ENCODE peak calls at places on chromosomes 4 and X, in six cellular contexts. One of them, this sample, is unnamed.

GRCh38 chrX:139759637-139760036 is 51.7 kb upstream of the MCF2 start:
- DNase-seq in endothelial cell: peak; percentile 12
- DNase-seq in neural progenitor cell: peak; percentile 24
- DNase-seq in B cell: no peak
- DNase-seq in heart left ventricle: no peak
- DNase-seq in cardiac muscle cell: peak; percentile 39
- DNase-seq in this sample: no peak

GRCh38 chr4:103424853-103425252 is 226.7 kb upstream of the CENPE start:
- DNase-seq in cardiac muscle cell: peak; percentile 1
- DNase-seq in endothelial cell: no peak
- DNase-seq in neural progenitor cell: peak; percentile 29
- DNase-seq in B cell: no peak
- DNase-seq in heart left ventricle: no peak
- DNase-seq in this sample: no peak

GRCh38 chr4:142351958-142352357 is 494.1 kb downstream of the INPP4B start:
- DNase-seq in heart left ventricle: no peak
- DNase-seq in endothelial cell: no peak
- DNase-seq in neural progenitor cell: peak; percentile 71
- DNase-seq in cardiac muscle cell: no peak
- DNase-seq in B cell: no peak
- DNase-seq in this sample: no peak

GRCh38 chr4:168528131-168528949 is 31.5 kb downstream of the PALLD start:
- DNase-seq in endothelial cell: no peak
- DNase-seq in neural progenitor cell: no peak
- DNase-seq in B cell: no peak
- DNase-seq in heart left ventricle: no peak
- DNase-seq in cardiac muscle cell: peak; percentile 37
- DNase-seq in this sample: no peak

GRCh38 chr4:26175905-26176304 is 144.9 kb upstream of the RBPJ start:
- DNase-seq in neural progenitor cell: peak; percentile 19
- DNase-seq in heart left ventricle: no peak
- DNase-seq in cardiac muscle cell: no peak
- DNase-seq in endothelial cell: no peak
- DNase-seq in B cell: no peak
- DNase-seq in this sample: no peak

GRCh38 chr4:43471950-43472349 is 579.4 kb downstream of the GRXCR1 start:
- DNase-seq in cardiac muscle cell: no peak
- DNase-seq in B cell: no peak
- DNase-seq in neural progenitor cell: no peak
- DNase-seq in heart left ventricle: no peak
- DNase-seq in endothelial cell: no peak
- DNase-seq in this sample: no peak

GRCh38 chr4:11428161-11428700 is 463 bp downstream of the HS3ST1 start:
- DNase-seq in heart left ventricle: no peak
- DNase-seq in endothelial cell: peak; percentile 16
- DNase-seq in B cell: no peak
- DNase-seq in neural progenitor cell: peak; percentile 37
- DNase-seq in cardiac muscle cell: no peak
- DNase-seq in this sample: peak; percentile 31

GRCh38 chr4:187469627-187470026 is 525.9 kb upstream of the ZFP42 start:
- DNase-seq in cardiac muscle cell: no peak
- DNase-seq in neural progenitor cell: no peak
- DNase-seq in B cell: no peak
- DNase-seq in heart left ventricle: no peak
- DNase-seq in endothelial cell: no peak
- DNase-seq in this sample: no peak

GRCh38 chr4:133856736-133857355 is 344.7 kb downstream of the PABPC4L start:
- DNase-seq in neural progenitor cell: no peak
- DNase-seq in cardiac muscle cell: no peak
- DNase-seq in endothelial cell: no peak
- DNase-seq in B cell: no peak
- DNase-seq in heart left ventricle: no peak
- DNase-seq in this sample: no peak

GRCh38 chr4:140071806-140072205 is 82.2 kb downstream of the MAML3 start:
- DNase-seq in B cell: no peak
- DNase-seq in heart left ventricle: peak; percentile 77
- DNase-seq in endothelial cell: no peak
- DNase-seq in neural progenitor cell: no peak
- DNase-seq in cardiac muscle cell: peak; percentile 98
- DNase-seq in this sample: peak; percentile 36

GRCh38 chrX:15820106-15821073 is 30.1 kb downstream of the ZRSR2 start:
- DNase-seq in cardiac muscle cell: no peak
- DNase-seq in neural progenitor cell: no peak
- DNase-seq in endothelial cell: no peak
- DNase-seq in heart left ventricle: no peak
- DNase-seq in B cell: no peak
- DNase-seq in this sample: no peak

GRCh38 chrX:109660756-109661155 is 35.8 kb upstream of the KCNE5 start:
- DNase-seq in cardiac muscle cell: peak; percentile 3
- DNase-seq in B cell: no peak
- DNase-seq in heart left ventricle: no peak
- DNase-seq in endothelial cell: no peak
- DNase-seq in neural progenitor cell: no peak
- DNase-seq in this sample: no peak

GRCh38 chr4:7062816-7063215 is 5.0 kb downstream of the GRPEL1 start:
- DNase-seq in endothelial cell: no peak
- DNase-seq in B cell: no peak
- DNase-seq in neural progenitor cell: no peak
- DNase-seq in heart left ventricle: no peak
- DNase-seq in cardiac muscle cell: no peak
- DNase-seq in this sample: no peak

GRCh38 chr4:87944967-87945366 is 30.5 kb upstream of the SPP1 start:
- DNase-seq in cardiac muscle cell: no peak
- DNase-seq in endothelial cell: no peak
- DNase-seq in B cell: no peak
- DNase-seq in heart left ventricle: no peak
- DNase-seq in neural progenitor cell: no peak
- DNase-seq in this sample: no peak

GRCh38 chr4:153834901-153835300 is 46.0 kb upstream of the SFRP2 start:
- DNase-seq in cardiac muscle cell: no peak
- DNase-seq in neural progenitor cell: peak; percentile 94
- DNase-seq in endothelial cell: no peak
- DNase-seq in B cell: no peak
- DNase-seq in heart left ventricle: no peak
- DNase-seq in this sample: no peak

GRCh38 chr4:70901607-70901983 is 574 bp upstream of the MOB1B start:
- DNase-seq in cardiac muscle cell: no peak
- DNase-seq in endothelial cell: no peak
- DNase-seq in heart left ventricle: no peak
- DNase-seq in neural progenitor cell: no peak
- DNase-seq in B cell: no peak
- DNase-seq in this sample: peak; percentile 28

GRCh38 chr4:17493629-17494028 is 18.3 kb downstream of the QDPR start:
- DNase-seq in B cell: no peak
- DNase-seq in endothelial cell: no peak
- DNase-seq in cardiac muscle cell: no peak
- DNase-seq in neural progenitor cell: no peak
- DNase-seq in heart left ventricle: no peak
- DNase-seq in this sample: no peak

GRCh38 chr4:67550491-67551256 is 5.4 kb upstream of the CENPC start:
- DNase-seq in neural progenitor cell: no peak
- DNase-seq in cardiac muscle cell: no peak
- DNase-seq in heart left ventricle: no peak
- DNase-seq in B cell: no peak
- DNase-seq in endothelial cell: no peak
- DNase-seq in this sample: no peak

GRCh38 chrX:35115205-35115604 is 172.6 kb downstream of the FAM47B start:
- DNase-seq in heart left ventricle: no peak
- DNase-seq in cardiac muscle cell: peak; percentile 10
- DNase-seq in B cell: no peak
- DNase-seq in endothelial cell: no peak
- DNase-seq in neural progenitor cell: no peak
- DNase-seq in this sample: no peak

GRCh38 chr4:17324431-17324830 is 187.5 kb downstream of the QDPR start:
- DNase-seq in cardiac muscle cell: peak; percentile 75
- DNase-seq in B cell: no peak
- DNase-seq in neural progenitor cell: peak; percentile 67
- DNase-seq in heart left ventricle: peak; percentile 30
- DNase-seq in endothelial cell: peak; percentile 50
- DNase-seq in this sample: peak; percentile 21

GRCh38 chr4:175998782-175999181 is 66.9 kb upstream of the WDR17 start:
- DNase-seq in neural progenitor cell: peak; percentile 28
- DNase-seq in B cell: no peak
- DNase-seq in endothelial cell: no peak
- DNase-seq in cardiac muscle cell: no peak
- DNase-seq in heart left ventricle: no peak
- DNase-seq in this sample: no peak

GRCh38 chrX:13147758-13148157 is 103.3 kb upstream of the FAM9C start:
- DNase-seq in neural progenitor cell: no peak
- DNase-seq in heart left ventricle: no peak
- DNase-seq in B cell: no peak
- DNase-seq in endothelial cell: no peak
- DNase-seq in cardiac muscle cell: no peak
- DNase-seq in this sample: no peak

GRCh38 chr4:78432896-78433295 is 118.7 kb upstream of the ANXA3 start:
- DNase-seq in heart left ventricle: no peak
- DNase-seq in endothelial cell: no peak
- DNase-seq in cardiac muscle cell: peak; percentile 41
- DNase-seq in neural progenitor cell: peak; percentile 28
- DNase-seq in B cell: no peak
- DNase-seq in this sample: no peak

GRCh38 chr4:155079866-155080265 is 128.6 kb upstream of the NPY2R start:
- DNase-seq in B cell: no peak
- DNase-seq in neural progenitor cell: no peak
- DNase-seq in cardiac muscle cell: peak; percentile 30
- DNase-seq in heart left ventricle: no peak
- DNase-seq in endothelial cell: no peak
- DNase-seq in this sample: no peak

DNA sequence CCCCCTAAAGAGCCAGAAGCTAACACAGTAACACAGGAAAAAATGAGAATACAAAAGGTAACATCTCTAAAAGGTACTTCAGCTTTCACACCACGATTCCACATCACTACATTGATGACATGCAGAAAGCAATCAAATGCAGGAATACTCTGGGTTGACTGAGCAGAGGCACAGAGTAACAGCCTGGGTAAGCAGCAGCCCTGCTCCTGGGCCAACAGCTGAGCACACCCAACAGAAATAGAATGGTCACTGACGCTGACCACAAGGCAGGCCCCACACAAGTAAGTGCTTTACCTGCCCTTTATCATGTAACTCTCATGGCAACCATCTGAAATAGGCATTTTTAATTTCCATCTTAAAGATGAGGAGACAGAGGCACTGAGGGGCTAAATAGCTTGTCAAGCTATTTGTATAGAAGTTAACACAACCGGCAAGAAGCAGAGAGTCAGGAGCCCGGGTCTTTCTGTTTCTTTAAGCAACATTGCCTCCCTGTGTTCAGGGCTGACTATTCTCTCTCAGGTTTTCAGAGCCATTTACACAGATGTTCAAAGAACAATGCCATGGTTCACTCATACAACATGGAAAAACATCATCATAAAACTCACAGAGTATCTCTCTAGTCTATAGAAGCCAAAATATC is 168.9 kb downstream of the ZNF674 start:
- DNase-seq in heart left ventricle: no peak
- DNase-seq in endothelial cell: peak; percentile 34
- DNase-seq in neural progenitor cell: peak; percentile 69
- DNase-seq in cardiac muscle cell: peak; percentile 72
- DNase-seq in B cell: no peak
- DNase-seq in this sample: peak; percentile 26
- TF ChIP-seq CTCF in heart left ventricle: no peak
- TF ChIP-seq CTCF in endothelial cell: no peak
- TF ChIP-seq CTCF in neural progenitor cell: peak; percentile 71
- TF ChIP-seq CTCF in cardiac muscle cell: peak; percentile 44
- TF ChIP-seq CTCF in B cell: no peak
- TF ChIP-seq CTCF in this sample: peak; percentile 17

GRCh38 chrX:110665636-110666035 is 130.0 kb downstream of the CHRDL1 start:
- DNase-seq in B cell: no peak
- DNase-seq in neural progenitor cell: peak; percentile 50
- DNase-seq in cardiac muscle cell: peak; percentile 15
- DNase-seq in endothelial cell: peak; percentile 49
- DNase-seq in heart left ventricle: no peak
- DNase-seq in this sample: peak; percentile 8
- TF ChIP-seq CTCF in B cell: peak; percentile 32
- TF ChIP-seq CTCF in neural progenitor cell: peak; percentile 62
- TF ChIP-seq CTCF in cardiac muscle cell: peak; percentile 50
- TF ChIP-seq CTCF in endothelial cell: peak; percentile 30
- TF ChIP-seq CTCF in heart left ventricle: peak; percentile 18
- TF ChIP-seq CTCF in this sample: peak; percentile 66

GRCh38 chr4:31187979-31188378 is 467.8 kb downstream of the PCDH7 start:
- DNase-seq in endothelial cell: no peak
- DNase-seq in heart left ventricle: no peak
- DNase-seq in B cell: no peak
- DNase-seq in cardiac muscle cell: no peak
- DNase-seq in neural progenitor cell: no peak
- DNase-seq in this sample: no peak

GRCh38 chr4:31189938-31190337 is 469.8 kb downstream of the PCDH7 start:
- DNase-seq in endothelial cell: no peak
- DNase-seq in heart left ventricle: no peak
- DNase-seq in neural progenitor cell: no peak
- DNase-seq in B cell: no peak
- DNase-seq in cardiac muscle cell: no peak
- DNase-seq in this sample: no peak

GRCh38 chr4:31183256-31183655 is 463.1 kb downstream of the PCDH7 start:
- DNase-seq in endothelial cell: no peak
- DNase-seq in B cell: no peak
- DNase-seq in cardiac muscle cell: no peak
- DNase-seq in neural progenitor cell: no peak
- DNase-seq in heart left ventricle: no peak
- DNase-seq in this sample: no peak

GRCh38 chr4:31185014-31185585 is 464.9 kb downstream of the PCDH7 start:
- DNase-seq in cardiac muscle cell: no peak
- DNase-seq in heart left ventricle: no peak
- DNase-seq in neural progenitor cell: no peak
- DNase-seq in endothelial cell: no peak
- DNase-seq in B cell: no peak
- DNase-seq in this sample: no peak
- TF ChIP-seq CTCF in cardiac muscle cell: no peak
- TF ChIP-seq CTCF in heart left ventricle: no peak
- TF ChIP-seq CTCF in neural progenitor cell: no peak
- TF ChIP-seq CTCF in endothelial cell: no peak
- TF ChIP-seq CTCF in B cell: no peak
- TF ChIP-seq CTCF in this sample: no peak

DNA sequence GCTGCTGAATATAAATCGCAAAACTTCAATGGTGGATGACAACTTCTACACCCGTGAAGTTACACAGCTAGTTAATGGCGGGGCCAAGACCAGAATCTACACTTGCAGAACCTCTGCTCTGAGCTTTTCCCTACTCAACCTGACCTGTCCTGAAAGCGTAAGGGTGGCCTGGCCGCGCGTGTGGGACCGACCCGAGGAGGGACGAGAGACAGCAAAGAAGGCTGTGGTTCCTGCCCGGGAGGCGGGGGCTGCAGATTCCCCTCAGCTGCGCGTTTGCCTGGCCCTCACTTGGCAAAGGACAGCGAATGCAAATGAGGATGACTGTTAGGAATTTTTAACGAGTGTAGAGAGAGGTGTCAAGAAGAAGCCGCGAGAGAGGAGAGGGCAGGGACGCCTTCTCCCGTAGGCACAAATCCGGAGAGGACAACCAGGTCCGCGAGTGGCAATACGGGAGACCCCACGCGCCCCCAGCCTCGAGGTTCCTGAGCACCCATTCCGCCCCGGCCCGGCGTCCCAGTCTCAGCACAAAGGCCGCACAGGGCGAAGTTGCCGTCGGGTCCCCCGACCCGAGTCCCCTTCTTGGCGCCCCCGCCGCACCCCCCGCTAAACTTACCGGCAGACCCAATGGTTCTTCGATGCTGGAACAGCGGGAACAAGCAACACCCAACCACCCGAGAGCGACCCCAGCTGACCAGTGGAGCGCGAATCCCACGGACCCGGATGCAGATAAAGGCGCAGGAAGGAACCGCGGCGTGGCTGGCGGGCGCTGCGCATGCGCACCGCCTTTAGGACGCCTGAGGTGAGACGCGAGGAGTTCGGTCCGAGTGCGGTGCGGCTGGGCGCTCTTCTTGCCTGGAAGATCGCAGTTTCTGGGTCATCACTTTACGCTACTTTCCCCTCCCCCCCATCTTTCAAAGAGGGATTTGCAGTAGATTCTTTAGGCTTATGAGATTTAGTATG is at the start of gene GNPDA2:
- DNase-seq in B cell: peak; percentile 87
- DNase-seq in cardiac muscle cell: peak; percentile 94
- DNase-seq in endothelial cell: peak; percentile 85
- DNase-seq in heart left ventricle: peak; percentile 95
- DNase-seq in neural progenitor cell: peak; percentile 91
- DNase-seq in this sample: peak; percentile 84
- TF ChIP-seq CTCF in B cell: no peak
- TF ChIP-seq CTCF in cardiac muscle cell: peak; percentile 38
- TF ChIP-seq CTCF in endothelial cell: no peak
- TF ChIP-seq CTCF in heart left ventricle: peak; percentile 25
- TF ChIP-seq CTCF in neural progenitor cell: no peak
- TF ChIP-seq CTCF in this sample: no peak